ENCODE peak calls at places on chromosomes 3 and 15, in ten cellular contexts. F, S, V, H, E, G, U, P, C and M are unnamed samples.

GRCh38 chr3:107946700-107947099 is 144.1 kb downstream of the CD47 start:
- DNase-seq in F (no peak), S (no peak), V (no peak), H (no peak), E (no peak), G (no peak), U (no peak), P (no peak), C (no peak), M (no peak)

GRCh38 chr15:48720646-48721045 is 75.1 kb upstream of the FBN1 start:
- DNase-seq in F (no peak), S (peak; percentile 62), V (no peak), H (no peak), E (no peak), G (no peak), U (no peak), P (no peak), C (no peak), M (no peak)

GRCh38 chr3:84724877-84725276 is 233.9 kb upstream of the CADM2 start:
- DNase-seq in F (no peak), S (no peak), V (no peak), H (peak; percentile 45), E (peak; percentile 1), G (no peak), U (no peak), P (no peak), C (no peak), M (no peak)

GRCh38 chr3:84963137-84963536 is 4.3 kb downstream of the CADM2 start:
- DNase-seq in F (no peak), S (no peak), V (no peak), H (no peak), E (no peak), G (no peak), U (no peak), P (no peak), C (no peak), M (no peak)

GRCh38 chr3:138206196-138206595 is 19.1 kb downstream of the ARMC8 start:
- DNase-seq in F (no peak), S (no peak), V (no peak), H (no peak), E (no peak), G (no peak), U (no peak), P (no peak), C (no peak), M (no peak)

GRCh38 chr3:32384938-32385337 is 6.7 kb upstream of the CMTM7 start:
- DNase-seq in F (no peak), S (no peak), V (no peak), H (no peak), E (no peak), G (no peak), U (peak; percentile 29), P (no peak), C (no peak), M (no peak)

GRCh38 chr3:157115069-157116006 is 44.6 kb downstream of the CCNL1 start:
- DNase-seq in F (no peak), S (no peak), V (no peak), H (peak; percentile 87), E (peak; percentile 48), G (no peak), U (peak; percentile 46), P (no peak), C (no peak), M (peak; percentile 19)

GRCh38 chr15:95041297-95041696 is 809.9 kb downstream of the MCTP2 start:
- DNase-seq in F (no peak), S (no peak), V (no peak), H (no peak), E (no peak), G (no peak), U (no peak), P (no peak), C (no peak), M (no peak)

GRCh38 chr3:46660543-46661523 is 32.6 kb downstream of the ALS2CL start:
- DNase-seq in F (no peak), S (peak; percentile 54), V (no peak), H (peak; percentile 56), E (peak; percentile 70), G (no peak), U (peak; percentile 61), P (peak; percentile 28), C (peak; percentile 56), M (no peak)

GRCh38 chr15:62573856-62574255 is 408.8 kb upstream of the C2CD4B start:
- DNase-seq in F (no peak), S (no peak), V (no peak), H (no peak), E (no peak), G (no peak), U (no peak), P (no peak), C (no peak), M (no peak)

GRCh38 chr3:188421151-188421821 is 267.3 kb downstream of the LPP start:
- DNase-seq in F (no peak), S (no peak), V (no peak), H (no peak), E (peak; percentile 29), G (no peak), U (no peak), P (no peak), C (no peak), M (peak; percentile 47)

GRCh38 chr3:12984023-12984823 is 89.0 kb downstream of the IQSEC1 start:
- DNase-seq in F (peak; percentile 72), S (no peak), V (peak; percentile 70), H (peak; percentile 42), E (peak; percentile 39), G (peak; percentile 51), U (peak; percentile 75), P (peak; percentile 84), C (peak; percentile 84), M (peak; percentile 77)

DNA sequence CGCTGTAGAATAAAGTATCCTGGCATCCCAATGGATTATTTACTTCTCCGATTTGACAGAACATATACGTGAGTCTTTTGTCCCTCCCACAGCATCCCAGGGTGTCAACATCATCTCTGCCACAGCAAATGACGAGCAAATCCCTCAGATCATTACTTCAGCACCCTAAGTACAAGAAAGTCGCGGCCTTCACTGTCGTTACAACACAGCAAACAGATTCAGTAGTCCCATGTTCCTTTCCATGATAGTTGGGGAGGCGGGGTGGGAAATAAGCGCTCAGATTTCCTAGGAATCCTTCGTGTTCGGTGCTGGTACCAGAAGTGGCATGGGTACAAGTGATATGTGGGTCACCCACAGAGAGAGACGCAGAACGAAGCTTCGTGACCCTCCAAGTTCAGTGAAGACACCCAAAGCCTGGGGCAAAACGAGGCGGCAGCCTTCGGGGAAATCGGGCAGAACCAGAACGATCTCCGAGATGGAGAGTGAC is 741 bp downstream of the TTBK2 start:
- DNase-seq in F (peak; percentile 24), S (peak; percentile 66), V (peak; percentile 35), H (no peak), E (peak; percentile 54), G (no peak), U (no peak), P (peak; percentile 32), C (no peak), M (peak; percentile 66)
- H3K4me1 ChIP-seq in F (peaks cover 15% of the 10 kb centered on the region), S (no peaks in the 10 kb centered on the region), V (peaks cover 2% of the 10 kb centered on the region), H (peaks cover 15% of the 10 kb centered on the region), E (peaks cover 13% of the 10 kb centered on the region), G (no peaks in the 10 kb centered on the region), U (peaks cover 22% of the 10 kb centered on the region), P (no peaks in the 10 kb centered on the region), C (peaks cover 27% of the 10 kb centered on the region), M (peaks cover 26% of the 10 kb centered on the region)

GRCh38 chr15:74962219-74962618 is 5.6 kb upstream of the RPP25 start:
- DNase-seq in F (no peak), S (no peak), V (no peak), H (no peak), E (no peak), G (no peak), U (no peak), P (no peak), C (no peak), M (no peak)

GRCh38 chr15:74961616-74962015 is 5.0 kb upstream of the RPP25 start:
- DNase-seq in F (no peak), S (no peak), V (no peak), H (no peak), E (no peak), G (no peak), U (no peak), P (no peak), C (no peak), M (peak; percentile 86)

GRCh38 chr15:74960995-74961588 is 4.5 kb upstream of the RPP25 start:
- DNase-seq in F (no peak), S (no peak), V (no peak), H (no peak), E (no peak), G (no peak), U (no peak), P (no peak), C (no peak), M (no peak)

GRCh38 chr15:74963213-74963612 is 6.6 kb upstream of the RPP25 start:
- DNase-seq in F (no peak), S (no peak), V (no peak), H (no peak), E (no peak), G (no peak), U (no peak), P (no peak), C (no peak), M (no peak)

GRCh38 chr15:74962671-74963070 is 6.1 kb upstream of the RPP25 start:
- DNase-seq in F (no peak), S (no peak), V (no peak), H (no peak), E (no peak), G (no peak), U (no peak), P (no peak), C (no peak), M (no peak)
- TF ChIP-seq CTCF in F (no peak), S (no peak), V (no peak), H (no peak), E (no peak), G (no peak), U (no peak), P (no peak), C (no peak), M (no peak)

GRCh38 chr15:92903588-92903955 is 3.4 kb downstream of the CHD2 start:
- DNase-seq in F (no peak), S (no peak), V (no peak), H (no peak), E (no peak), G (no peak), U (no peak), P (no peak), C (no peak), M (no peak)
- H3K4me1 ChIP-seq in F (peaks cover 48% of the 10 kb centered on the region), S (no peaks in the 10 kb centered on the region), V (peaks cover under 1% of the 10 kb centered on the region), H (peaks cover 42% of the 10 kb centered on the region), E (peaks cover 25% of the 10 kb centered on the region), G (peaks cover 3% of the 10 kb centered on the region), U (peaks cover 76% of the 10 kb centered on the region), P (peaks cover 2% of the 10 kb centered on the region), C (peaks cover 67% of the 10 kb centered on the region), M (peaks cover 48% of the 10 kb centered on the region)

DNA sequence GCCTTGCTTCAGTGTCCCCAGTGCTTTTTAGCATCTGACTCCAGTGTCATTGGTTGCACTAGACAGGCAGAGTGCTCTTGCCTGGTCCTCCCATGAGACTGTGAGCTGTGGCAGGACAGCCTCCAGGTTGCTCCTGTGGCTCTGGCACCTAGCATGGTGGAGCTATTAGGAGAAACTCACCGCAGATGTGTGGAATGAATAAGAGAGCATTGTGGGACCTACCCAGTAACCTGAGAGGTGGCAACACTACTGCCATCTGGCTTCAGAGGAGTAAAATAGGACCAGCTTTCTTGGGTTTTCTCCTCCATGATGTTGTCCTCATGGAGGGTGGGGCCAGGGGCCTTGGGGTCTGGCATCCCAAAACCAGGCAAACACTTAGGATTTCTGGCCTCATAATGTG is 183.6 kb downstream of the EPHB1 start:
- DNase-seq in F (no peak), S (no peak), V (no peak), H (no peak), E (no peak), G (no peak), U (no peak), P (no peak), C (no peak), M (no peak)
- TF ChIP-seq CTCF in F (no peak), S (no peak), V (no peak), H (no peak), E (no peak), G (no peak), U (no peak), P (peak; percentile 30), C (no peak), M (no peak)

GRCh38 chr3:195443391-195443989 is 670 bp upstream of the ACAP2 start:
- DNase-seq in F (no peak), S (no peak), V (no peak), H (no peak), E (no peak), G (peak; percentile 17), U (no peak), P (no peak), C (no peak), M (no peak)
- H3K4me1 ChIP-seq in F (peaks cover 20% of the 10 kb centered on the region), S (no peaks in the 10 kb centered on the region), V (peaks cover 5% of the 10 kb centered on the region), H (peaks cover 38% of the 10 kb centered on the region), E (peaks cover 14% of the 10 kb centered on the region), G (no peaks in the 10 kb centered on the region), U (peaks cover 23% of the 10 kb centered on the region), P (peaks cover 4% of the 10 kb centered on the region), C (peaks cover 26% of the 10 kb centered on the region), M (peaks cover 15% of the 10 kb centered on the region)